ENCODE peak calls at places on chromosome 19, in six cellular contexts. B is activated T-cell treated with anti-CD3 and anti-CD28 coated beads for 1 hour; X is stimulated activated CD4-positive, alpha-beta T cell treated with anti-CD3 and anti-CD28 coated beads, Interleukin-2, amount 100 ng/mL, for 48 hours; C is pulmonary artery endothelial cell; D is lower leg skin; P is A172. J is an unnamed sample.
A peak's percentile ranks its signal among the peaks of the same experiment; 100 is the strongest.

GRCh38 chr19:57506163-57506562 is 6.4 kb downstream of the ZNF773 start:
- DNase-seq in B (no peak), C (no peak), X (no peak), D (no peak), P (no peak), J (no peak)

GRCh38 chr19:19997656-19998268 is 41.5 kb downstream of the ZNF682 start:
- DNase-seq in C (no peak), B (peak; percentile 22), D (no peak), P (no peak), X (peak; percentile 44), J (peak; percentile 17)

GRCh38 chr19:53824134-53824611 is at the start of gene NLRP12:
- DNase-seq in C (no peak), P (no peak), X (no peak), D (peak; percentile 84), B (no peak), J (no peak)

GRCh38 chr19:7953060-7953459 is 9.6 kb upstream of the TIMM44 start:
- DNase-seq in D (no peak), P (peak; percentile 31), C (no peak), B (no peak), X (no peak), J (no peak)

GRCh38 chr19:33407716-33408115 is 34.2 kb downstream of the CEBPG start:
- DNase-seq in D (no peak), X (no peak), C (no peak), P (no peak), B (no peak), J (no peak)

GRCh38 chr19:17121736-17122293 is 46.2 kb downstream of the MYO9B start:
- DNase-seq in B (no peak), C (no peak), P (no peak), X (no peak), D (no peak), J (no peak)

GRCh38 chr19:55116232-55117062 is 990 bp downstream of the PPP1R12C start:
- DNase-seq in C (no peak), X (peak; percentile 48), P (peak; percentile 65), B (peak; percentile 30), D (peak; percentile 95), J (peak; percentile 31)

GRCh38 chr19:38047641-38048040 is 140.6 kb downstream of the SIPA1L3 start:
- DNase-seq in C (no peak), P (no peak), D (no peak), B (no peak), X (no peak), J (no peak)

GRCh38 chr19:15421726-15422260 is 3.0 kb upstream of the AKAP8L start:
- DNase-seq in B (no peak), D (no peak), X (no peak), P (no peak), C (no peak), J (no peak)

GRCh38 chr19:19594371-19594770 is 24.1 kb downstream of the PBX4 start:
- DNase-seq in P (no peak), B (no peak), D (no peak), X (no peak), C (no peak), J (no peak)

J was measured in naive B cell.